ENCODE peak calls at places on chromosomes 16 and 17, in four cellular contexts. I, N, C and M are unnamed samples.

GRCh38 chr16:66520406-66521194 is 29.3 kb downstream of the TK2 start:
- DNase-seq in I (no peak), N (no peak), C (no peak), M (no peak)

GRCh38 chr16:25108054-25108453 is 3.5 kb upstream of the LCMT1 start:
- DNase-seq in I (no peak), N (peak), C (peak), M (peak)

GRCh38 chr17:78933959-78934568 is 8.9 kb upstream of the TIMP2 start:
- DNase-seq in I (peak), N (peak), C (peak), M (peak)

GRCh38 chr16:4370570-4371480 is 823 bp upstream of the VASN start:
- DNase-seq in I (peak), N (no peak), C (no peak), M (no peak)

GRCh38 chr16:87679593-87680271 is 77.4 kb downstream of the JPH3 start:
- DNase-seq in I (no peak), N (no peak), C (no peak), M (no peak)

GRCh38 chr16:30875881-30876791 is 17.7 kb downstream of the BCL7C start:
- DNase-seq in I (peak), N (peak), C (no peak), M (no peak)

GRCh38 chr16:10729649-10730048 is 14.0 kb upstream of the NUBP1 start:
- DNase-seq in I (peak), N (peak), C (no peak), M (no peak)

GRCh38 chr17:1712271-1712670 is 2.1 kb upstream of the TLCD2 start:
- DNase-seq in I (no peak), N (no peak), C (no peak), M (no peak)

GRCh38 chr16:2027024-2028010 is 615 bp downstream of the NHERF2 start:
- DNase-seq in I (peak), N (no peak), C (peak), M (no peak)

GRCh38 chr17:61127960-61128359 is 271.7 kb upstream of the TBX2 start:
- DNase-seq in I (peak), N (no peak), C (no peak), M (no peak)

GRCh38 chr16:29994613-29995329 is 646 bp downstream of the HIRIP3 start:
- DNase-seq in I (peak), N (peak), C (peak), M (no peak)

GRCh38 chr16:72787519-72788268 is 260.2 kb downstream of the ZFHX3 start:
- DNase-seq in I (peak), N (peak), C (peak), M (peak)

GRCh38 chr17:74125160-74125559 is 78.3 kb upstream of the RPL38 start:
- DNase-seq in I (no peak), N (no peak), C (no peak), M (peak)

GRCh38 chr17:49667854-49668253 is 10.0 kb downstream of the SPOP start:
- DNase-seq in I (no peak), N (no peak), C (no peak), M (no peak)

GRCh38 chr16:71367243-71367976 is 8.9 kb downstream of the CALB2 start:
- DNase-seq in I (peak), N (peak), C (peak), M (peak)

GRCh38 chr16:84144301-84144858 is 597 bp downstream of the HSDL1 start:
- DNase-seq in I (peak), N (peak), C (peak), M (no peak)

GRCh38 chr17:4945176-4945943 is 3.0 kb downstream of the PFN1 start:
- DNase-seq in I (peak), N (peak), C (peak), M (peak)
- H4K5ac ChIP-seq in I (no peak), N (no peak), C (no peak), M (no peak)

GRCh38 chr17:66840061-66840460 is 5.1 kb downstream of the CACNG5 start:
- DNase-seq in I (no peak), N (no peak), C (no peak), M (no peak)
- H4K5ac ChIP-seq in I (no peak), N (no peak), C (no peak), M (no peak)

GRCh38 chr17:68184816-68185436 is 62.9 kb upstream of the AMZ2 start:
- DNase-seq in I (no peak), N (no peak), C (no peak), M (no peak)
- H4K5ac ChIP-seq in I (no peak), N (no peak), C (no peak), M (no peak)

DNA sequence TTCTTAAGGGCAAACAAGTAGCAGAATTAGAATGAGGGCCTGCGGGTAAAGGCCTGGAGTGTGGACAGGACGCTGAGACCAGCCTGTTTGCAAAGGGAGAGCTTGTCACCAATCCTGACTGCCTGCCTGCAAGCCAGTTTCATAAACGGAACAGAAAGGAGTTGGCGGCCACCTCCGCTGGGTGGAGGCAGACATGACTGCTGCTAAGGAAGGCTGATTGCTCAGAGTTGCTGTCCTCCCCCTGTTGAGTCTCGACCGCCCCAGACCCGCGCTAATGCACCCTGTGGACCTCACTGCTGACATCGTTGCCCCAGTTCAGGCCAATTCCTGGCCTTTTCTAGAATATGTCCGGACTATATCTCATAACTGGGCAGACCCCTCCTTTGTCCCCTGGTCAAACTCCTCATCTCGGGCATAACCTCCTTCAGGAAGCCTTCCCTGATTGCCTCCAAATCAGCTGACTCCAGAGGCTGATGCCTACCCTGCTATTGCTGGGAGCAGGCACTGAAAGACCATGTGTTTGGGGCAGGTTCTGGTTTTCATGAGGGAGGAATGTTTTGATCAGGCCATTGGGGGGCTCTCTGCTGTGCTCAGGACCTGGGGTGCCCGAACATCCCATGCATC is 153.0 kb upstream of the CIBAR2 start:
- DNase-seq in I (no peak), N (no peak), C (no peak), M (no peak)
- H4K5ac ChIP-seq in I (no peak), N (no peak), C (no peak), M (no peak)

GRCh38 chr16:26240807-26241206 is 549.0 kb downstream of the HS3ST4 start:
- DNase-seq in I (no peak), N (no peak), C (no peak), M (no peak)
- H4K5ac ChIP-seq in I (no peak), N (no peak), C (no peak), M (no peak)